ENCODE peak calls at places on chromosomes 4 and X, in ten cellular contexts. V is kidney; B is adipocyte; U is fibroblast of lung; A is lung; N is CD8-positive, alpha-beta memory T cell; W is Karpas-422; Q is tibial artery; P is cardiac muscle cell; F is uterus. I is an unnamed sample. For H3K4me1, the result is how much of the 10 kb centered on the place peaks cover.

GRCh38 chr4:6668391-6668790 is 25.3 kb upstream of the S100P start:
- DNase-seq in V (no peak), B (peak), U (no peak), A (no peak), N (no peak), W (no peak), Q (no peak), P (no peak), F (no peak), I (no peak)

GRCh38 chr4:185998791-185999190 is 70.2 kb upstream of the TLR3 start:
- DNase-seq in V (no peak), B (no peak), U (peak), A (no peak), N (no peak), W (no peak), Q (no peak), P (no peak), F (no peak), I (no peak)

GRCh38 chr4:166594326-166594946 is 639.9 kb downstream of the SPOCK3 start:
- DNase-seq in V (no peak), B (peak), U (peak), A (no peak), N (no peak), W (peak), Q (no peak), P (peak), F (no peak), I (no peak)

GRCh38 chr4:54930226-54930625 is 195.2 kb downstream of the KDR start:
- DNase-seq in V (no peak), B (peak), U (no peak), A (no peak), N (no peak), W (no peak), Q (no peak), P (no peak), F (no peak), I (no peak)

GRCh38 chr4:119493419-119493818 is 135.2 kb downstream of the PDE5A start:
- DNase-seq in V (no peak), B (peak), U (no peak), A (no peak), N (no peak), W (peak), Q (no peak), P (no peak), F (no peak), I (no peak)

GRCh38 chr4:111960241-111960667 is 185.0 kb upstream of the FAM241A start:
- DNase-seq in V (no peak), B (peak), U (no peak), A (no peak), N (no peak), W (no peak), Q (no peak), P (no peak), F (no peak), I (no peak)

GRCh38 chr4:118869808-118870342 is 18.8 kb upstream of the SYNPO2 start:
- DNase-seq in V (no peak), B (peak), U (peak), A (no peak), N (no peak), W (no peak), Q (no peak), P (no peak), F (no peak), I (no peak)

GRCh38 chrX:120795301-120795700 is 80.4 kb downstream of the CT47B1 start:
- DNase-seq in V (no peak), B (peak), U (no peak), A (no peak), N (no peak), W (no peak), Q (no peak), P (no peak), F (no peak), I (no peak)

GRCh38 chrX:46576458-46576857 is 2.9 kb downstream of the CHST7 start:
- DNase-seq in V (no peak), B (no peak), U (peak), A (no peak), N (no peak), W (no peak), Q (peak), P (no peak), F (peak), I (no peak)

GRCh38 chr4:101200561-101200960 is 146.8 kb downstream of the PPP3CA start:
- DNase-seq in V (no peak), B (peak), U (peak), A (no peak), N (no peak), W (no peak), Q (no peak), P (no peak), F (no peak), I (no peak)

GRCh38 chr4:76780781-76781697 is 116.9 kb downstream of the SOWAHB start:
- DNase-seq in V (no peak), B (peak), U (no peak), A (no peak), N (no peak), W (no peak), Q (no peak), P (no peak), F (no peak), I (no peak)

GRCh38 chr4:76782837-76783236 is 115.1 kb downstream of the SOWAHB start:
- DNase-seq in V (no peak), B (peak), U (peak), A (no peak), N (no peak), W (no peak), Q (no peak), P (no peak), F (no peak), I (no peak)

GRCh38 chr4:76779740-76780459 is 118.0 kb downstream of the SOWAHB start:
- DNase-seq in V (no peak), B (peak), U (peak), A (no peak), N (no peak), W (no peak), Q (no peak), P (no peak), F (no peak), I (no peak)

GRCh38 chr4:76783836-76784235 is 114.1 kb downstream of the SOWAHB start:
- DNase-seq in V (no peak), B (no peak), U (peak), A (no peak), N (no peak), W (no peak), Q (no peak), P (no peak), F (no peak), I (no peak)

GRCh38 chr4:76781698-76782595 is 116.0 kb downstream of the SOWAHB start:
- DNase-seq in V (no peak), B (peak), U (peak), A (no peak), N (no peak), W (no peak), Q (no peak), P (no peak), F (no peak), I (no peak)
- H3K4me3 ChIP-seq in V (no peak), B (peak), U (peak), A (no peak), N (no peak), W (no peak), Q (no peak), P (no peak), F (no peak), I (no peak)

DNA sequence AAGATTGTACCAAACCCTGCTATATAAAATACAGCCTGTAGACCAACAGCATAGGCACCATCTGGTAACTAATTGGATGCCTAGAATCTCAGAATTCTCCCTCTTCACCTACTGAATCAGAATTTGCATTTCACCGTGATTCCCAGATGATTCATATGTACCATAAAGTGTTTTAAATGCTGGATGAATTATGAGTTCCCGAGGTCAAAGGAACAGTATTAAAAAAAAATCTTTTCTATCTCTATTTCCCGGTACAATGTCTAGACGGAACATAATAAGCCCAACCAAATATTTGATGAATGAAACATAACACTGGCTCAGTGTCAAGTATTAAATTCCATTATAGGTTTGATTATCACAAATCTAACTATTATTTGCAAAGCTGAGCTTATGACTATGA is 280.0 kb downstream of the ANKRD50 start:
- DNase-seq in V (no peak), B (peak), U (peak), A (no peak), N (no peak), W (no peak), Q (no peak), P (no peak), F (no peak), I (no peak)
- H3K4me1 ChIP-seq in V (under half), B (under half), U (under half), A (under half), N (under half), W (under half), Q (under half), P (under half), F (under half), I (under half)

GRCh38 chr4:95091272-95091671 is 333.5 kb downstream of the BMPR1B start:
- DNase-seq in V (no peak), B (peak), U (no peak), A (no peak), N (no peak), W (no peak), Q (no peak), P (no peak), F (no peak), I (no peak)

GRCh38 chr4:95095352-95095974 is 337.7 kb downstream of the BMPR1B start:
- DNase-seq in V (no peak), B (peak), U (peak), A (no peak), N (no peak), W (peak), Q (no peak), P (peak), F (no peak), I (no peak)

GRCh38 chr4:95093460-95093859 is 335.7 kb downstream of the BMPR1B start:
- DNase-seq in V (no peak), B (no peak), U (no peak), A (no peak), N (no peak), W (no peak), Q (no peak), P (no peak), F (no peak), I (no peak)

GRCh38 chr4:95093936-95094929 is 336.5 kb downstream of the BMPR1B start:
- DNase-seq in V (no peak), B (no peak), U (no peak), A (no peak), N (no peak), W (no peak), Q (no peak), P (no peak), F (no peak), I (no peak)

GRCh38 chr4:95092762-95093161 is 335.0 kb downstream of the BMPR1B start:
- DNase-seq in V (no peak), B (no peak), U (no peak), A (no peak), N (no peak), W (no peak), Q (no peak), P (peak), F (no peak), I (no peak)
- H3K4me3 ChIP-seq in V (no peak), B (no peak), U (no peak), A (no peak), N (no peak), W (no peak), Q (no peak), P (no peak), F (no peak), I (no peak)

DNA sequence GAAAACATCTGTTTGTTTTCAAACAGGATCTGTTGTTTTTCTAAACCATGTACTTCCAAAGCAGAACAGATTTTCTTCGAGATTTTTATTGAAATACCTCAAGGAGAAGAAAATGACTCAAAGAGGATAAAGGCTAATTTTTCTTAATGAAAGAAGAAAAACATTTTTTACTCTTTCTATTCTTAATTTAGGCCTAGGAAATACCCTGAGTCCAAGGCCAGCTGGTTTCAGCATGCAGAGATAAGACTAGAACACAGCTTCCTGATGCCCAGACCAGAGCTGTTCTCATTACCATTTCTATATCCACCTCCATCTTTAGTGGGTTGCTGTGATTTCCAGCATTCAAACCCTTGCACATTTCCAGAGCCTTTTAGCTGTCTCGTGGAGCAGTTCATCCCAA is 18.3 kb downstream of the GAB1 start:
- DNase-seq in V (no peak), B (peak), U (no peak), A (no peak), N (no peak), W (no peak), Q (no peak), P (no peak), F (no peak), I (no peak)
- H3K4me1 ChIP-seq in V (half or more), B (under half), U (under half), A (under half), N (under half), W (under half), Q (half or more), P (half or more), F (under half), I (under half)

GRCh38 chr4:38805530-38806145 is 1.0 kb upstream of the TLR1 start:
- DNase-seq in V (no peak), B (no peak), U (no peak), A (peak), N (no peak), W (peak), Q (peak), P (no peak), F (no peak), I (no peak)
- H3K4me3 ChIP-seq in V (peak), B (no peak), U (no peak), A (no peak), N (peak), W (peak), Q (peak), P (no peak), F (peak), I (peak)

DNA sequence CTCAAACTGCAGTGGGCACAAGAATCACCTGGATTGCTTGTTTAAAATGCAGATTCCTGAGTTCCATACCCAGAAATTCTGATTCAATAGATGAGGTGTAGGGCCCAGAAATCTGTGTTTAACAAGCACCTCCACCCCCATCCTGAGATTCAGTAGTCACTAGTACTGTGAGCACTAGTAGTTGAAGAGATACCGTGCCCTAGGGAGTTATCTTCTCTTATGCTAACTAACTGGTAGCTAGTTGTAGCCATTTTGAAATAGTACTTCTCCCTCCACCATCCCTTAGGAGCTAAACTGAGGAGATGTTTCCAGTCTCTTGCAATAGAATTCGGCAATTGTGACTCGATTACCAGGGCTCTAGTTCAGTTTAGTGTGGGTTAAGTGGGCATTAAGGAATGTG is 18.4 kb downstream of the KLHL34 start:
- DNase-seq in V (no peak), B (no peak), U (no peak), A (no peak), N (no peak), W (no peak), Q (no peak), P (no peak), F (no peak), I (no peak)
- H3K4me1 ChIP-seq in V (under half), B (under half), U (under half), A (under half), N (under half), W (under half), Q (under half), P (under half), F (under half), I (under half)

GRCh38 chr4:170007113-170007512 is 19.1 kb downstream of the MFAP3L start:
- DNase-seq in V (no peak), B (no peak), U (no peak), A (no peak), N (no peak), W (no peak), Q (no peak), P (no peak), F (no peak), I (no peak)
- H3K4me3 ChIP-seq in V (no peak), B (no peak), U (no peak), A (no peak), N (no peak), W (no peak), Q (no peak), P (no peak), F (no peak), I (no peak)

DNA sequence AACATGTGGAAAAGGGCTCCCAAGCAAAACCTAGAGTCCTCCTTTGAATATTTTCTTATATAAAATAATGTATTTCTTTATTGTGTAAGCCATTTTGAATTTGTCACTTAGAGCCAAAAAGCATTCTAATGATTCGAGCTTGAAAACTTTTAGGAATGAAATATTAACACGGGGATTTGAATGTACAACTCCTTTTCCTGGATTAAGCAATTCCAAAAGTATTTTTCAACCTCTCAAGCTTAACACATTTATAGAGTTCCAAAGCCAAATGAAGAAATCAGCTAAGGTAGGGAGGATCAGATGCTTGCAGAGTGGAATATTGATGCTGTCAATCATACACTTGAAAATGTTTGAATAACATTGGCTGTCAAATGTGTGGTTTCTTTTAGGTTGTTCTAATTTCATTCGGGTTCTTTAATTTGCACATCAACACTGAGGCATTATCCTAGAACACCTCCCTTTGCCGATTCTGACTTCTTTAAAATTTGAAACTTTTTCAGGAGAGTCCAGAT is 67.2 kb upstream of the ETNPPL start:
- DNase-seq in V (no peak), B (peak), U (no peak), A (no peak), N (no peak), W (no peak), Q (no peak), P (no peak), F (no peak), I (no peak)
- H3K4me1 ChIP-seq in V (under half), B (under half), U (under half), A (under half), N (under half), W (under half), Q (under half), P (under half), F (under half), I (under half)

I was measured in effector memory CD4-positive, alpha-beta T cell.